ENCODE peak calls at places on chromosome 4, in six cellular contexts. W is upper lobe of right lung; P is CD8-positive, alpha-beta T cell; E is GM06990; F is AG08396; Y is lower lobe of right lung. A is an unnamed sample.

GRCh38 chr4:171390626-171391025 is 422.6 kb upstream of the GALNTL6 start:
- DNase-seq in W (no peak), P (no peak), E (no peak), F (no peak), Y (no peak), A (no peak)

GRCh38 chr4:118288097-118288496 is 64.7 kb downstream of the PRSS12 start:
- DNase-seq in W (no peak), P (no peak), E (no peak), F (peak), Y (no peak), A (no peak)

GRCh38 chr4:6467600-6467999 is 4.8 kb downstream of the PPP2R2C start:
- DNase-seq in W (no peak), P (no peak), E (no peak), F (no peak), Y (no peak), A (no peak)

GRCh38 chr4:6393544-6394475 is 78.6 kb downstream of the PPP2R2C start:
- DNase-seq in W (no peak), P (no peak), E (no peak), F (no peak), Y (no peak), A (no peak)

GRCh38 chr4:153131478-153132069 is 72.7 kb upstream of the TRIM2 start:
- DNase-seq in W (no peak), P (no peak), E (no peak), F (no peak), Y (no peak), A (no peak)

GRCh38 chr4:125994430-125994829 is 679.7 kb downstream of the FAT4 start:
- DNase-seq in W (no peak), P (no peak), E (no peak), F (no peak), Y (no peak), A (no peak)

GRCh38 chr4:181766061-181766460 is 477.1 kb upstream of the TENM3 start:
- DNase-seq in W (no peak), P (no peak), E (no peak), F (no peak), Y (no peak), A (no peak)

GRCh38 chr4:127239902-127240575 is 392.7 kb upstream of the INTU start:
- DNase-seq in W (no peak), P (no peak), E (no peak), F (no peak), Y (no peak), A (no peak)

GRCh38 chr4:138632856-138633255 is 382.7 kb upstream of the NOCT start:
- DNase-seq in W (no peak), P (no peak), E (no peak), F (no peak), Y (no peak), A (no peak)

GRCh38 chr4:77047037-77047436 is 28.8 kb downstream of the CCNI start:
- DNase-seq in W (no peak), P (no peak), E (no peak), F (no peak), Y (no peak), A (no peak)

GRCh38 chr4:22483551-22483981 is 32.3 kb downstream of the ADGRA3 start:
- DNase-seq in W (no peak), P (no peak), E (peak), F (no peak), Y (no peak), A (no peak)

GRCh38 chr4:123244233-123244632 is 152.4 kb upstream of the SPRY1 start:
- DNase-seq in W (peak), P (no peak), E (no peak), F (peak), Y (peak), A (no peak)